ENCODE peak calls at places on chromosomes 13 and 19, in five cellular contexts. Z, N, A, J and R are unnamed samples.

GRCh38 chr19:42202290-42202867 is 15.1 kb downstream of the DEDD2 start:
- DNase-seq in Z (no peak), N (no peak), A (no peak), J (no peak), R (no peak)

GRCh38 chr13:86741762-86742285 is 929.3 kb upstream of the SLITRK5 start:
- DNase-seq in Z (no peak), N (no peak), A (no peak), J (no peak), R (no peak)

GRCh38 chr19:45423589-45424190 is at the start of gene ERCC1:
- DNase-seq in Z (peak; percentile 97), N (peak; percentile 88), A (peak; percentile 82), J (peak; percentile 76), R (peak; percentile 85)

GRCh38 chr19:3969435-3970312 is 1.2 kb downstream of the DAPK3 start:
- DNase-seq in Z (peak; percentile 92), N (peak; percentile 59), A (no peak), J (no peak), R (no peak)

GRCh38 chr19:5104871-5105351 is 136.0 kb downstream of the KDM4B start:
- DNase-seq in Z (no peak), N (no peak), A (no peak), J (no peak), R (no peak)

GRCh38 chr19:49912965-49913685 is 15.9 kb upstream of the ATF5 start:
- DNase-seq in Z (no peak), N (no peak), A (no peak), J (no peak), R (no peak)

GRCh38 chr13:32752997-32753606 is 166.8 kb downstream of the PDS5B start:
- DNase-seq in Z (no peak), N (no peak), A (no peak), J (no peak), R (no peak)

GRCh38 chr19:11821474-11821873 is 7.4 kb downstream of the ZNF440 start:
- DNase-seq in Z (peak; percentile 77), N (no peak), A (no peak), J (no peak), R (no peak)

GRCh38 chr13:39462456-39462855 is 140.5 kb downstream of the LHFPL6 start:
- DNase-seq in Z (peak; percentile 26), N (peak; percentile 2), A (no peak), J (no peak), R (no peak)

GRCh38 chr19:45772912-45773311 is 3.9 kb upstream of the SIX5 start:
- DNase-seq in Z (no peak), N (no peak), A (no peak), J (no peak), R (no peak)

GRCh38 chr19:554817-555216 is 11.0 kb downstream of the GZMM start:
- DNase-seq in Z (no peak), N (no peak), A (no peak), J (no peak), R (no peak)

GRCh38 chr19:40143612-40144011 is 47.6 kb upstream of the MAP3K10 start:
- DNase-seq in Z (no peak), N (peak; percentile 26), A (no peak), J (no peak), R (no peak)

GRCh38 chr13:27712421-27712820 is 79.9 kb upstream of the GSX1 start:
- DNase-seq in Z (peak; percentile 12), N (no peak), A (no peak), J (no peak), R (no peak)

GRCh38 chr13:42969558-42970172 is 22.4 kb downstream of the EPSTI1 start:
- DNase-seq in Z (peak; percentile 78), N (peak; percentile 31), A (peak; percentile 44), J (no peak), R (peak; percentile 53)